ENCODE peak calls at places on chromosome 6, in six cellular contexts. L is CD8-positive, alpha-beta T cell; U is lower leg skin; N is cardiac fibroblast; Z is upper lobe of right lung; T is brain microvascular endothelial cell. H is an unnamed sample.

GRCh38 chr6:34475167-34476047 is 9.5 kb downstream of the PACSIN1 start:
- DNase-seq in T (no peak), U (no peak), N (no peak), Z (no peak), L (no peak), H (no peak)

GRCh38 chr6:7636151-7636550 is 46.2 kb downstream of the SNRNP48 start:
- DNase-seq in T (peak; percentile 30), L (no peak), U (no peak), N (peak; percentile 41), Z (no peak), H (no peak)

GRCh38 chr6:21873562-21873961 is 280.0 kb downstream of the SOX4 start:
- DNase-seq in U (no peak), N (peak; percentile 97), Z (no peak), T (peak; percentile 4), L (no peak), H (no peak)

GRCh38 chr6:107318100-107318736 is 141.1 kb downstream of the PDSS2 start:
- DNase-seq in T (peak; percentile 67), U (no peak), Z (peak; percentile 64), L (no peak), N (peak; percentile 75), H (peak; percentile 52)

GRCh38 chr6:16511048-16511660 is 250.1 kb downstream of the ATXN1 start:
- DNase-seq in L (no peak), N (peak; percentile 68), U (no peak), T (peak; percentile 61), Z (no peak), H (peak; percentile 22)

GRCh38 chr6:144139817-144140216 is 10.5 kb upstream of the STX11 start:
- DNase-seq in T (no peak), U (no peak), Z (no peak), N (no peak), L (no peak), H (no peak)

GRCh38 chr6:134553941-134554340 is 236.0 kb upstream of the SGK1 start:
- DNase-seq in L (no peak), T (no peak), N (peak; percentile 31), U (no peak), Z (no peak), H (peak; percentile 81)

GRCh38 chr6:158894192-158894591 is 75.0 kb upstream of the EZR start:
- DNase-seq in L (no peak), U (no peak), Z (no peak), T (peak; percentile 83), N (peak; percentile 80), H (peak; percentile 88)

GRCh38 chr6:119012521-119012920 is 65.9 kb downstream of the FAM184A start:
- DNase-seq in N (no peak), T (no peak), U (no peak), L (no peak), Z (no peak), H (no peak)

GRCh38 chr6:140661691-140662090 is 1287.2 kb upstream of the CITED2 start:
- DNase-seq in Z (no peak), U (no peak), L (no peak), N (peak; percentile 40), T (no peak), H (peak; percentile 26)

GRCh38 chr6:26033942-26034354 is 53.3 kb upstream of the HFE start:
- DNase-seq in T (no peak), L (no peak), Z (no peak), N (no peak), U (peak; percentile 91), H (no peak)

GRCh38 chr6:137706065-137706422 is 161.0 kb upstream of the TNFAIP3 start:
- DNase-seq in U (no peak), T (no peak), N (no peak), L (no peak), Z (no peak), H (no peak)

GRCh38 chr6:79946242-79946641 is 1.1 kb downstream of the ELOVL4 start:
- DNase-seq in U (no peak), N (peak; percentile 31), L (no peak), T (peak; percentile 5), Z (no peak), H (peak; percentile 40)

GRCh38 chr6:64896939-64897338 is 810.1 kb downstream of the EYS start:
- DNase-seq in N (no peak), Z (no peak), U (no peak), T (no peak), L (no peak), H (no peak)

GRCh38 chr6:154993026-154993425 is 2.1 kb upstream of the TIAM2 start:
- DNase-seq in N (no peak), Z (no peak), L (no peak), U (no peak), T (no peak), H (peak; percentile 58)

GRCh38 chr6:62775427-62776022 is 435.7 kb upstream of the FKBP1C start:
- DNase-seq in U (no peak), Z (no peak), T (no peak), L (no peak), N (peak; percentile 15), H (no peak)

GRCh38 chr6:27593200-27593818 is 120.4 kb upstream of the ZNF184 start:
- DNase-seq in T (peak; percentile 5), L (no peak), U (no peak), N (no peak), Z (no peak), H (peak; percentile 17)

GRCh38 chr6:13261464-13261994 is 66.8 kb downstream of the TBC1D7 start:
- DNase-seq in N (no peak), U (peak; percentile 43), Z (no peak), L (no peak), T (no peak), H (no peak)

GRCh38 chr6:2596222-2596621 is 154.5 kb downstream of the MYLK4 start:
- DNase-seq in Z (no peak), U (no peak), T (no peak), N (no peak), L (no peak), H (no peak)

GRCh38 chr6:104286641-104287040 is 573.1 kb downstream of the HACE1 start:
- DNase-seq in U (no peak), Z (no peak), L (no peak), T (no peak), N (no peak), H (no peak)

GRCh38 chr6:37006793-37007339 is 1.4 kb downstream of the FGD2 start:
- DNase-seq in L (no peak), Z (no peak), N (peak; percentile 33), T (no peak), U (no peak), H (peak; percentile 62)

GRCh38 chr6:37005061-37005810 is at the start of gene FGD2:
- DNase-seq in L (no peak), Z (no peak), U (no peak), N (no peak), T (no peak), H (no peak)

GRCh38 chr6:37005827-37006514 is 516 bp downstream of the FGD2 start:
- DNase-seq in L (no peak), U (no peak), T (no peak), Z (no peak), N (no peak), H (no peak)

GRCh38 chr6:37007340-37008043 is 2.0 kb downstream of the FGD2 start:
- DNase-seq in L (no peak), U (no peak), T (no peak), N (no peak), Z (peak; percentile 65), H (no peak)

DNA sequence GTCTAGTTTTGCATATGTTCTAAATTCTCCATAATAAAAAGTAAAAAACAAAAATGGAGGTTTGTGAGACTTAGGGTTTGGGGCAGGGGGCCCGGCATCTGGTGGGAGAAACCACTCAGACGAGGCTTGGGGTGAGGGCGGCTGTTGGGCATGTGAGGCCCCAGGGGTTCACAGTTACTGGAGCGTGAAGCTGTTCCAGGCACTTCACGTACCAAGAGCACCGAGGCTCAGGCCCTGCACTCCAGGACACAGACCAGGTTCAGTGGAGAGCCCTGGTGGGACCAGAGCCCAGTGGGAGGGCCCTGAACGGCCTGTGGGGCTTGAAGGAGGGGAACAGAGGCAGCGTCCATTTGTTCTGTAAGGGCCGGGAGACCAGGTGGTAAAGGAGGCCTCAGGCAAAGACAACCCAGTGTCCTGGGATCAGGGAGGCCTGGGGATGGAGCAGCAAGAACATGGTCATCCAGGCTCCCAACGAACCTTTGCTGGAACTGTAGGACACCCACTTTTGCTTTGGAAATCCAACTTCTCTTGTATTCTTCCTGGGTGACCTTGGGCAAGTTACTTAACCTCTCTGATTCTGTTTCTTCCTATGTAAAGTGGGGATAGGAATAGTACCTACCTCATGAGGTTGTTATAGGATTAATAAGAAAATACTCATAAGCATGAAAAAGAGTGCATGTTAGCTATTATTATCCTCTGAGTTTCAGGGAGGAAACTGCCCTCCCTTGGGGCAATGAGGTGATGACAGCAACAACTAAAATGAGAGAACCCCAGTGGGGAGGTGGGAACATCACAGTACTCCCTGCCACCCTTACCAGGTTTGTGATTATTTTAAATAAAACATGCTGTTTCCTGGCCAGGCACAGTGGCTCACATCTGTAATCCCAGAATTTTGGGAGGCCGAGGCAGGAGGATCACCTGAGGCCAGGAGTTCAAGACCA is 1.1 kb upstream of the FGD2 start:
- DNase-seq in T (no peak), U (no peak), N (no peak), L (no peak), Z (no peak), H (no peak)
- H3K4me3 ChIP-seq in T (no peak overlapping the region), U (no peak overlapping the region), N (no peak overlapping the region), L (no peak overlapping the region), Z (no peak overlapping the region), H (no peak overlapping the region)

GRCh38 chr6:42142118-42142835 is at the start of gene C6orf132:
- DNase-seq in N (no peak), L (no peak), T (no peak), U (peak; percentile 93), Z (peak; percentile 92), H (peak; percentile 54)
- H3K4me3 ChIP-seq in N (peak within 1 kb of the TSS; percentile 63), L (peak within 1 kb of the TSS; percentile 26), T (peak within 1 kb of the TSS; percentile 70), U (peak within 1 kb of the TSS; percentile 57), Z (peak within 1 kb of the TSS; percentile 57), H (peak within 1 kb of the TSS; percentile 66)

GRCh38 chr6:149032599-149033405 is 284.7 kb upstream of the TAB2 start:
- DNase-seq in T (peak; percentile 85), Z (no peak), N (peak; percentile 93), U (no peak), L (no peak), H (peak; percentile 71)
- H3K4me3 ChIP-seq in T (peak overlapping the region; percentile 34), Z (no peak overlapping the region), N (peak overlapping the region; percentile 26), U (no peak overlapping the region), L (no peak overlapping the region), H (no peak overlapping the region)

GRCh38 chr6:169406034-169406433 is 152.4 kb upstream of the THBS2 start:
- DNase-seq in U (no peak), L (no peak), T (no peak), N (no peak), Z (no peak), H (peak; percentile 50)

GRCh38 chr6:169406794-169407193 is 153.1 kb upstream of the THBS2 start:
- DNase-seq in N (no peak), L (no peak), U (peak; percentile 62), Z (no peak), T (no peak), H (no peak)

GRCh38 chr6:169409742-169410312 is 156.2 kb upstream of the THBS2 start:
- DNase-seq in U (no peak), Z (no peak), T (no peak), N (no peak), L (no peak), H (no peak)

GRCh38 chr6:169404828-169405227 is 151.2 kb upstream of the THBS2 start:
- DNase-seq in T (no peak), Z (no peak), L (no peak), N (no peak), U (no peak), H (no peak)

DNA sequence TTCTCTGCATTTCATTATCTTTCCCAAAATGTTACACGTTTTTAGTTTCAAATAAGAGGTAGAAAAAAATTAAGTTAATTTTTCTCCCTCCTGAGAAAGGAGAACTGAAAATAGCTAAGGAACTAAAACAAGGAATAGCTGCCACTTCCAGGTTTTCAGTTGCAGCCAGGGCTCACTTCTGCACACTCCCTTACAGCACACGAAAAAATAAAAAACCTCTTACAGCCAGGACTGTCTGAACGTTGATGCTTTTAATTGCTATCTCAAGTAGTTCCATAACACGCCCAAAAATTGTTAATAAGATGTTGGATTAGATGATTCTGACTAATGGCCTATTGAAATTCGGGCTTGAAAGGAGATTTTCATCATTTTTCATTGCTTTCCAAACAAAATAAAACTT is 153.7 kb upstream of the THBS2 start:
- DNase-seq in U (no peak), N (no peak), L (no peak), Z (no peak), T (no peak), H (no peak)
- H3K4me3 ChIP-seq in U (no peak overlapping the region), N (no peak overlapping the region), L (no peak overlapping the region), Z (no peak overlapping the region), T (no peak overlapping the region), H (no peak overlapping the region)

H was measured in foreskin fibroblast.